ENCODE peak calls at places on chromosomes 1 and 21, in four cellular contexts. L, O, M and T are unnamed samples.

GRCh38 chr1:2172012-2172411 is 22.6 kb downstream of the FAAP20 start:
- DNase-seq in L (no peak), O (no peak), M (no peak), T (no peak)

GRCh38 chr1:233945979-233946378 is 41.5 kb downstream of the SLC35F3 start:
- DNase-seq in L (no peak), O (no peak), M (no peak), T (no peak)

GRCh38 chr1:16420719-16421118 is 16.5 kb downstream of the SPATA21 start:
- DNase-seq in L (no peak), O (no peak), M (no peak), T (no peak)

GRCh38 chr1:216186131-216186530 is 237.1 kb downstream of the USH2A start:
- DNase-seq in L (no peak), O (no peak), M (no peak), T (no peak)

GRCh38 chr1:30111431-30111830 is 612.0 kb downstream of the MATN1 start:
- DNase-seq in L (peak), O (peak), M (peak), T (peak)

GRCh38 chr1:198156111-198156744 is 570 bp upstream of the NEK7 start:
- DNase-seq in L (peak), O (peak), M (peak), T (peak)

GRCh38 chr1:16903054-16903453 is 7.3 kb downstream of the RNU1-2 start:
- DNase-seq in L (peak), O (no peak), M (peak), T (no peak)

GRCh38 chr1:212915245-212916091 is 34.9 kb upstream of the VASH2 start:
- DNase-seq in L (peak), O (no peak), M (peak), T (peak)

GRCh38 chr1:26418865-26419349 is 8.3 kb downstream of the LIN28A start:
- DNase-seq in L (no peak), O (no peak), M (no peak), T (no peak)

GRCh38 chr21:34808569-34809204 is 139.9 kb downstream of the CLIC6 start:
- DNase-seq in L (peak), O (no peak), M (no peak), T (no peak)

GRCh38 chr1:99969260-99969728 is 502 bp upstream of the SLC35A3 start:
- DNase-seq in L (no peak), O (no peak), M (peak), T (peak)

GRCh38 chr21:29145837-29146453 is 15.5 kb downstream of the MAP3K7CL start:
- DNase-seq in L (no peak), O (no peak), M (no peak), T (no peak)

GRCh38 chr1:179545316-179545715 is 30.4 kb downstream of the NPHS2 start:
- DNase-seq in L (no peak), O (no peak), M (no peak), T (no peak)

GRCh38 chr1:40896482-40896881 is 34.3 kb upstream of the CITED4 start:
- DNase-seq in L (no peak), O (no peak), M (no peak), T (no peak)

GRCh38 chr1:20717452-20718342 is at the start of gene KIF17:
- DNase-seq in L (peak), O (peak), M (peak), T (peak)

GRCh38 chr1:110214454-110215404 is 4.6 kb downstream of the KCNC4 start:
- DNase-seq in L (peak), O (no peak), M (no peak), T (no peak)